ENCODE peak calls at places on chromosomes 4 and X, in nine cellular contexts. G is T-helper 2 cell; D is LoVo; Y is lung microvascular endothelial cell; A is HEK293T; I is stimulated activated CD4-positive, alpha-beta T cell treated with anti-CD3 and anti-CD28 coated beads, TNF-alpha, amount 100 ng/mL, for 4 hours; L is GM10248; M is iPS-NIHi11; F is iPS DF 6.9. Z is an unnamed sample.

GRCh38 chr4:133143775-133144430 is 5.2 kb upstream of the PCDH10 start:
- DNase-seq in D (no peak), Y (no peak), G (no peak), M (no peak), L (no peak), F (no peak), I (no peak), A (no peak), Z (no peak)

GRCh38 chr4:126906466-126906865 is 726.3 kb upstream of the INTU start:
- DNase-seq in L (no peak), A (no peak), I (no peak), Y (no peak), M (no peak), D (no peak), F (no peak), G (no peak), Z (no peak)

GRCh38 chrX:113059714-113060113 is 219.1 kb upstream of the AMOT start:
- DNase-seq in I (no peak), F (no peak), D (no peak), M (no peak), G (no peak), L (no peak), Y (no peak), A (no peak), Z (no peak)

GRCh38 chrX:112688242-112688641 is 8.5 kb upstream of the LHFPL1 start:
- DNase-seq in L (no peak), F (no peak), I (no peak), Y (no peak), A (no peak), D (no peak), G (no peak), M (no peak), Z (no peak)

GRCh38 chr4:70442474-70442873 is 29.5 kb upstream of the MUC7 start:
- DNase-seq in G (no peak), Y (no peak), L (no peak), A (no peak), F (no peak), M (no peak), I (no peak), D (no peak), Z (no peak)

GRCh38 chr4:140579278-140579677 is 10.5 kb upstream of the UCP1 start:
- DNase-seq in G (no peak), A (no peak), L (no peak), F (no peak), D (no peak), M (no peak), Y (no peak), I (no peak), Z (no peak)

GRCh38 chrX:111098874-111099273 is 2.9 kb downstream of the PAK3 start:
- DNase-seq in D (no peak), M (peak), Y (peak), A (peak), I (peak), L (peak), G (peak), F (peak), Z (peak)

GRCh38 chrX:150872773-150873336 is 25.6 kb downstream of the CD99L2 start:
- DNase-seq in L (no peak), D (no peak), A (no peak), I (no peak), M (no peak), G (no peak), Y (no peak), F (no peak), Z (no peak)

GRCh38 chrX:1462596-1463251 is 10.0 kb upstream of the ASMTL start:
- DNase-seq in A (no peak), L (no peak), I (peak), Y (peak), D (no peak), F (no peak), M (no peak), G (no peak), Z (no peak)

GRCh38 chr4:71069063-71069462 is 75.6 kb downstream of the DCK start:
- DNase-seq in A (no peak), I (no peak), D (peak), G (no peak), Y (no peak), M (no peak), F (no peak), L (no peak), Z (no peak)

GRCh38 chr4:55398966-55399365 is 3.2 kb downstream of the TMEM165 start:
- DNase-seq in G (no peak), F (no peak), D (no peak), Y (peak), I (no peak), A (no peak), M (no peak), L (no peak), Z (no peak)

GRCh38 chrX:110284159-110284558 is 33.7 kb downstream of the AMMECR1 start:
- DNase-seq in L (no peak), Y (no peak), G (no peak), I (no peak), D (peak), A (no peak), M (no peak), F (no peak), Z (no peak)